ENCODE peak calls at places on chromosomes 16 and 17, in seven cellular contexts. I, B, H, J, X, U and W are unnamed samples.
A peak's percentile ranks its signal among the peaks of the same experiment; 100 is the strongest.

GRCh38 chr16:70737377-70738082 is 51.7 kb upstream of the MTSS2 start:
- DNase-seq in X (no peak), U (no peak), I (no peak), B (no peak), J (no peak), H (peak; percentile 93), W (no peak)

GRCh38 chr16:80583466-80583865 is 42.7 kb downstream of the DYNLRB2 start:
- DNase-seq in U (no peak), I (no peak), J (peak; percentile 9), B (peak; percentile 71), X (no peak), H (no peak), W (no peak)

GRCh38 chr17:51653902-51654301 is 393.6 kb downstream of the UTP18 start:
- DNase-seq in B (peak; percentile 13), I (no peak), H (no peak), U (no peak), X (peak; percentile 45), J (no peak), W (no peak)

GRCh38 chr17:348692-349425 is 3.7 kb downstream of the RPH3AL start:
- DNase-seq in J (no peak), I (peak; percentile 66), H (no peak), U (no peak), B (peak; percentile 78), X (no peak), W (no peak)

GRCh38 chr17:81858170-81858966 is 2.0 kb downstream of the P4HB start:
- DNase-seq in H (no peak), J (no peak), X (no peak), U (no peak), B (no peak), I (no peak), W (no peak)

GRCh38 chr16:49458656-49459445 is 85.2 kb downstream of the C16orf78 start:
- DNase-seq in J (no peak), B (no peak), X (no peak), H (no peak), U (no peak), I (no peak), W (no peak)

GRCh38 chr16:24838554-24839266 is 7.1 kb upstream of the SLC5A11 start:
- DNase-seq in H (peak; percentile 15), B (peak; percentile 45), J (no peak), I (no peak), X (no peak), U (peak; percentile 35), W (peak; percentile 39)

GRCh38 chr16:57617604-57618111 is 10.8 kb upstream of the ADGRG1 start:
- DNase-seq in J (no peak), U (no peak), H (no peak), I (no peak), B (no peak), X (no peak), W (no peak)

GRCh38 chr16:31072540-31073072 is 1.4 kb downstream of the ZNF668 start:
- DNase-seq in X (no peak), I (peak; percentile 49), U (no peak), J (no peak), H (no peak), B (peak; percentile 17), W (no peak)

GRCh38 chr16:76796978-76797377 is 394.0 kb upstream of the MON1B start:
- DNase-seq in H (no peak), J (no peak), X (no peak), I (no peak), U (no peak), B (no peak), W (no peak)

GRCh38 chr17:72661945-72662826 is 430.3 kb downstream of the SLC39A11 start:
- DNase-seq in J (no peak), B (no peak), I (no peak), U (no peak), X (no peak), H (no peak), W (no peak)

GRCh38 chr17:51128089-51128488 is 7.4 kb upstream of the SPAG9 start:
- DNase-seq in B (peak; percentile 24), X (no peak), U (no peak), J (no peak), H (no peak), I (no peak), W (no peak)

GRCh38 chr17:12732366-12732765 is 56.9 kb upstream of the ARHGAP44 start:
- DNase-seq in B (no peak), H (no peak), J (no peak), X (no peak), I (no peak), U (no peak), W (no peak)

GRCh38 chr17:21174719-21175118 is 39.2 kb downstream of the TMEM11 start:
- DNase-seq in B (no peak), H (no peak), I (no peak), X (no peak), J (no peak), U (no peak), W (no peak)

GRCh38 chr17:1108560-1108809 is 71.3 kb downstream of the ABR start:
- DNase-seq in H (no peak), I (no peak), J (no peak), U (no peak), B (no peak), X (peak; percentile 54), W (no peak)

GRCh38 chr16:21526923-21527807 is 72.2 kb upstream of the METTL9 start:
- DNase-seq in H (no peak), J (no peak), U (no peak), X (no peak), B (no peak), I (no peak), W (no peak)

GRCh38 chr17:62656446-62656845 is 29.0 kb downstream of the MRC2 start:
- DNase-seq in B (no peak), U (no peak), X (no peak), J (no peak), H (no peak), I (no peak), W (no peak)

GRCh38 chr17:74213897-74214386 is 571 bp downstream of the TTYH2 start:
- DNase-seq in J (no peak), X (no peak), I (no peak), H (no peak), B (no peak), U (peak; percentile 12), W (no peak)

GRCh38 chr17:42287305-42288077 is 807 bp upstream of the STAT5A start:
- DNase-seq in H (no peak), X (no peak), J (peak; percentile 65), I (no peak), U (no peak), B (no peak), W (no peak)

GRCh38 chr16:11604783-11605563 is 18.3 kb upstream of the LITAF start:
- DNase-seq in X (no peak), J (no peak), H (no peak), B (no peak), U (no peak), I (no peak), W (no peak)

GRCh38 chr17:28712705-28713415 is 1.2 kb upstream of the PROCA1 start:
- DNase-seq in X (no peak), J (no peak), B (no peak), H (no peak), I (no peak), U (no peak), W (no peak)

GRCh38 chr17:29179232-29180036 is 764 bp downstream of the MYO18A start:
- DNase-seq in X (peak; percentile 77), H (no peak), I (peak; percentile 80), B (peak; percentile 87), U (no peak), J (no peak), W (no peak)

GRCh38 chr16:10738231-10739077 is 5.2 kb upstream of the NUBP1 start:
- DNase-seq in J (peak; percentile 34), U (peak; percentile 49), B (peak; percentile 93), H (no peak), I (no peak), X (peak; percentile 17), W (peak; percentile 67)

GRCh38 chr17:79036181-79036580 is 12.2 kb downstream of the C1QTNF1 start:
- DNase-seq in H (no peak), J (no peak), B (no peak), I (no peak), U (no peak), X (no peak), W (no peak)